ENCODE peak calls at places on chromosomes 12 and 14, in ten cellular contexts. Y, G, H, I, T, R, X, O, B and U are unnamed samples.
A peak's percentile ranks its signal among the peaks of the same experiment; 100 is the strongest.

GRCh38 chr14:35229495-35230089 is 62.6 kb upstream of the PSMA6 start:
- DNase-seq in O (no peak), X (peak; percentile 61), T (no peak), I (no peak), Y (no peak), H (no peak), B (no peak), G (no peak), R (no peak), U (no peak)

GRCh38 chr14:64815257-64815656 is 64.5 kb downstream of the SPTB start:
- DNase-seq in G (no peak), I (no peak), B (no peak), X (no peak), Y (no peak), O (no peak), R (no peak), T (no peak), H (no peak), U (no peak)

GRCh38 chr12:42119085-42119633 is 25.5 kb downstream of the GXYLT1 start:
- DNase-seq in I (no peak), O (no peak), G (no peak), B (no peak), R (no peak), T (no peak), H (no peak), Y (no peak), X (no peak), U (no peak)

GRCh38 chr14:64764641-64765520 is 60.7 kb downstream of the PLEKHG3 start:
- DNase-seq in B (peak; percentile 77), G (no peak), Y (peak; percentile 44), X (peak; percentile 56), H (peak; percentile 77), T (peak; percentile 85), O (peak; percentile 51), I (peak; percentile 83), R (peak; percentile 70), U (no peak)

GRCh38 chr14:57725399-57726077 is 140.4 kb downstream of the SLC35F4 start:
- DNase-seq in B (no peak), Y (peak; percentile 53), O (no peak), X (no peak), H (no peak), I (no peak), T (no peak), G (no peak), R (no peak), U (no peak)

GRCh38 chr14:61330511-61330910 is 9.1 kb downstream of the PRKCH start:
- DNase-seq in Y (no peak), T (no peak), X (no peak), I (no peak), O (no peak), B (no peak), R (no peak), G (no peak), H (no peak), U (no peak)

GRCh38 chr12:112906712-112907414 is at the start of gene OAS1:
- DNase-seq in B (no peak), R (peak; percentile 50), X (peak; percentile 80), I (no peak), O (no peak), G (no peak), Y (no peak), H (peak; percentile 35), T (no peak), U (peak; percentile 26)

GRCh38 chr12:9364224-9365176 is 156.3 kb upstream of the PZP start:
- DNase-seq in I (no peak), H (no peak), T (no peak), X (peak; percentile 9), Y (no peak), O (no peak), R (no peak), G (no peak), B (no peak), U (no peak)

GRCh38 chr12:109600995-109601394 is 27.4 kb downstream of the MVK start:
- DNase-seq in Y (no peak), I (no peak), R (no peak), G (no peak), H (no peak), X (no peak), B (no peak), T (no peak), O (no peak), U (no peak)

GRCh38 chr12:109440851-109441490 is 36.1 kb downstream of the KCTD10 start:
- DNase-seq in R (no peak), H (no peak), O (no peak), X (no peak), T (no peak), I (no peak), G (no peak), Y (no peak), B (no peak), U (peak; percentile 55)

GRCh38 chr14:61320806-61321384 is 484 bp upstream of the PRKCH start:
- DNase-seq in G (no peak), X (no peak), H (no peak), O (no peak), Y (no peak), I (peak; percentile 37), R (peak; percentile 30), B (no peak), T (peak; percentile 60), U (peak; percentile 54)

GRCh38 chr12:32535260-32535999 is 136.1 kb downstream of the FGD4 start:
- DNase-seq in O (peak; percentile 84), B (peak; percentile 83), H (peak; percentile 88), I (peak; percentile 94), Y (no peak), T (peak; percentile 91), R (peak; percentile 88), X (peak; percentile 84), G (peak; percentile 94), U (no peak)

GRCh38 chr12:77943466-77943865 is 112.8 kb downstream of the NAV3 start:
- DNase-seq in O (no peak), H (no peak), G (no peak), R (no peak), T (no peak), I (no peak), Y (peak; percentile 43), X (no peak), B (no peak), U (no peak)

GRCh38 chr14:69013943-69014782 is 35.1 kb upstream of the ACTN1 start:
- DNase-seq in B (peak; percentile 95), O (peak; percentile 34), Y (no peak), T (peak; percentile 65), I (peak; percentile 60), X (no peak), H (peak; percentile 83), R (peak; percentile 18), G (no peak), U (peak; percentile 72)

GRCh38 chr12:32662665-32663064 is 16.4 kb upstream of the DNM1L start:
- DNase-seq in H (no peak), B (no peak), G (no peak), R (no peak), I (no peak), T (no peak), O (no peak), Y (no peak), X (no peak), U (no peak)

GRCh38 chr12:56151672-56152131 is 685 bp upstream of the MYL6B start:
- DNase-seq in I (peak; percentile 54), Y (peak; percentile 44), R (no peak), X (peak; percentile 83), B (peak; percentile 77), T (peak; percentile 77), H (peak; percentile 68), O (peak; percentile 69), G (peak; percentile 82), U (peak; percentile 68)
- TF ChIP-seq CTCF in I (peak; percentile 21), Y (no peak), R (peak; percentile 34), X (peak; percentile 74), B (peak; percentile 45), T (peak; percentile 35), H (peak; percentile 59), O (peak; percentile 58), G (peak; percentile 48), U (peak; percentile 85)

DNA sequence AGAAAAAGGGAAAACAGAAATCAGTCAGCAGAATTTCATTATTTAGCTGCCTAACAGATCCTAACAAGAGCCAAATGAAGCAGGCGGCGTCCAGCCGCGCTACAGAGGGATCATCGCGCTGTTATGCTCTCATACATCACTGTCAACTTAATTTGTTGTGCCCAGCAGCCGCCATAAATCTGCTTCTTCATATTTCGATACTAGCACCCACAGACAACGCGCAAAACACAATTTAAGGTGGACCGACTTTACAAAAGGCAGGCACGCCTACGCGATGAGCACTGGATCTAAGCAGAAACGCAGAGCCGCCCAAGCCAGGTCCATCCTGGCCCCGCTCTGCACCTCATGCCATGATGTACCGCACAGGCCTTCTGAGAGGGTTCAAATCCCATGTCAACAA is 66.7 kb downstream of the SETD3 start:
- DNase-seq in T (no peak), B (no peak), G (no peak), Y (no peak), R (no peak), H (no peak), O (no peak), X (no peak), I (no peak), U (no peak)
- H3K4me1 ChIP-seq in T (peaks cover 4% of the 10 kb centered on the region), B (peaks cover 15% of the 10 kb centered on the region), G (no peaks in the 10 kb centered on the region), Y (no peaks in the 10 kb centered on the region), R (no peaks in the 10 kb centered on the region), H (peaks cover under 1% of the 10 kb centered on the region), O (peaks cover 7% of the 10 kb centered on the region), X (peaks cover 4% of the 10 kb centered on the region), I (no peaks in the 10 kb centered on the region), U (no peaks in the 10 kb centered on the region)

GRCh38 chr14:95386536-95386935 is 66.8 kb upstream of the CLMN start:
- DNase-seq in H (no peak), G (no peak), I (no peak), O (no peak), R (no peak), X (no peak), T (no peak), B (no peak), Y (no peak), U (no peak)

GRCh38 chr14:95388699-95389098 is 69.0 kb upstream of the CLMN start:
- DNase-seq in R (no peak), T (no peak), H (no peak), X (no peak), G (no peak), Y (no peak), I (no peak), O (no peak), B (no peak), U (no peak)

GRCh38 chr14:95387826-95388445 is 68.2 kb upstream of the CLMN start:
- DNase-seq in R (no peak), H (no peak), B (no peak), O (no peak), T (no peak), X (no peak), Y (no peak), G (no peak), I (no peak), U (no peak)

GRCh38 chr14:95392841-95393240 is 73.1 kb upstream of the CLMN start:
- DNase-seq in Y (no peak), T (no peak), G (no peak), I (no peak), R (no peak), O (no peak), B (no peak), X (no peak), H (no peak), U (no peak)

GRCh38 chr14:95389471-95390011 is 69.8 kb upstream of the CLMN start:
- DNase-seq in H (no peak), X (no peak), I (peak; percentile 90), G (no peak), B (no peak), R (peak; percentile 93), T (peak; percentile 89), Y (no peak), O (peak; percentile 78), U (no peak)
- H3K4me3 ChIP-seq in H (no peak overlapping the region), X (no peak overlapping the region), I (no peak overlapping the region), G (no peak overlapping the region), B (no peak overlapping the region), R (no peak overlapping the region), T (no peak overlapping the region), Y (no peak overlapping the region), O (no peak overlapping the region), U (no peak overlapping the region)

GRCh38 chr12:49489720-49490119 is 49.1 kb upstream of the KCNH3 start:
- DNase-seq in B (no peak), H (no peak), R (no peak), X (no peak), G (no peak), T (no peak), I (no peak), O (no peak), Y (peak; percentile 70), U (no peak)
- TF ChIP-seq CTCF in B (no peak), H (no peak), R (no peak), X (no peak), G (no peak), T (no peak), I (no peak), O (no peak), Y (no peak), U (no peak)